ENCODE peak calls at places on chromosomes 4 and X, in five cellular contexts. Z, O, M, S and P are unnamed samples. For H3K27me3 and H3K36me3, the result is how much of the 10 kb centered on the place peaks cover.

GRCh38 chr4:24686866-24687672 is 102.7 kb upstream of the DHX15 start:
- DNase-seq in O (no peak), Z (peak), M (peak), S (peak), P (peak)

GRCh38 chr4:24214796-24215195 is 324.9 kb upstream of the PPARGC1A start:
- DNase-seq in S (no peak), M (no peak), O (no peak), Z (no peak), P (no peak)

GRCh38 chr4:114558446-114559020 is 40.1 kb upstream of the UGT8 start:
- DNase-seq in S (peak), Z (no peak), O (no peak), M (no peak), P (no peak)

GRCh38 chr4:25234390-25235367 is 846 bp downstream of the PI4K2B start:
- DNase-seq in Z (peak), M (peak), O (peak), S (peak), P (peak)

GRCh38 chr4:966266-967112 is 6.9 kb downstream of the DGKQ start:
- DNase-seq in Z (no peak), S (no peak), M (no peak), O (no peak), P (no peak)

GRCh38 chr4:5611656-5612187 is 96.6 kb downstream of the EVC2 start:
- DNase-seq in M (no peak), O (no peak), S (peak), Z (no peak), P (peak)

GRCh38 chr4:26860922-26861433 is 337 bp downstream of the STIM2 start:
- DNase-seq in O (no peak), Z (no peak), M (peak), S (peak), P (peak)

GRCh38 chrX:100408643-100409315 is 1.3 kb downstream of the PCDH19 start:
- DNase-seq in M (no peak), O (no peak), Z (no peak), S (no peak), P (peak)

GRCh38 chr4:104436542-104436941 is 58.2 kb downstream of the CXXC4 start:
- DNase-seq in O (no peak), Z (no peak), S (no peak), M (no peak), P (no peak)

GRCh38 chrX:134025986-134026731 is 40.8 kb upstream of the GPC3 start:
- DNase-seq in S (peak), M (no peak), Z (no peak), O (no peak), P (peak)

GRCh38 chr4:3721627-3722026 is 44.6 kb upstream of the ADRA2C start:
- DNase-seq in M (no peak), Z (no peak), O (no peak), S (no peak), P (no peak)

GRCh38 chr4:3722446-3723231 is 43.5 kb upstream of the ADRA2C start:
- DNase-seq in S (no peak), Z (no peak), M (no peak), O (no peak), P (no peak)

GRCh38 chr4:3719836-3720235 is 46.3 kb upstream of the ADRA2C start:
- DNase-seq in O (no peak), S (no peak), M (no peak), Z (no peak), P (no peak)

GRCh38 chr4:3720461-3720860 is 45.7 kb upstream of the ADRA2C start:
- DNase-seq in S (no peak), O (no peak), Z (no peak), M (no peak), P (no peak)

GRCh38 chr4:3721186-3721585 is 45.0 kb upstream of the ADRA2C start:
- DNase-seq in M (no peak), S (no peak), O (no peak), Z (no peak), P (no peak)
- H3K27me3 ChIP-seq in M (under half), S (under half), O (half or more), Z (under half), P (under half)

GRCh38 chrX:38717871-38718270 is 83.4 kb upstream of the MID1IP1 start:
- DNase-seq in O (no peak), Z (peak), M (no peak), S (peak), P (peak)
- H3K36me3 ChIP-seq in O (under half), Z (under half), M (under half), S (under half), P (under half)

DNA sequence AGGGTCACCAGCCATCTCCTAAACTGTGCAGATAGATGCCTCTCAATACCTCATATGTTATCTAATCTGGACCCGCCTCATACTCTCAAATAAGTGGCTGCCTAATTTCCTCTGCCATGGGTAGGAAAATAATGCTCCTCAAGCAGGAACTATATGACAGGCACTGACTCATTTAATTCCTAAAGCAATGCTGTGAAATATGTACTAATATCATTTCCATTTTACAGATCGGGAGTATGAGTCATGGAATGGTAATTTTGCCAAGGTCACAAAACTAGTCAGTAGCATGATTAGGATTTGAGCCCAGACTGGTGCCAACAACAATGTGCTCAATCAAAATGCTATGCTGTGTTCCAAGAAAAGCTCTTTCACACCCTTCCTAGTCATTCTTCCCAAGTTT is 3.0 kb upstream of the NXT2 start:
- DNase-seq in O (no peak), M (no peak), Z (no peak), S (no peak), P (no peak)
- H3K27me3 ChIP-seq in O (under half), M (under half), Z (under half), S (under half), P (under half)

DNA sequence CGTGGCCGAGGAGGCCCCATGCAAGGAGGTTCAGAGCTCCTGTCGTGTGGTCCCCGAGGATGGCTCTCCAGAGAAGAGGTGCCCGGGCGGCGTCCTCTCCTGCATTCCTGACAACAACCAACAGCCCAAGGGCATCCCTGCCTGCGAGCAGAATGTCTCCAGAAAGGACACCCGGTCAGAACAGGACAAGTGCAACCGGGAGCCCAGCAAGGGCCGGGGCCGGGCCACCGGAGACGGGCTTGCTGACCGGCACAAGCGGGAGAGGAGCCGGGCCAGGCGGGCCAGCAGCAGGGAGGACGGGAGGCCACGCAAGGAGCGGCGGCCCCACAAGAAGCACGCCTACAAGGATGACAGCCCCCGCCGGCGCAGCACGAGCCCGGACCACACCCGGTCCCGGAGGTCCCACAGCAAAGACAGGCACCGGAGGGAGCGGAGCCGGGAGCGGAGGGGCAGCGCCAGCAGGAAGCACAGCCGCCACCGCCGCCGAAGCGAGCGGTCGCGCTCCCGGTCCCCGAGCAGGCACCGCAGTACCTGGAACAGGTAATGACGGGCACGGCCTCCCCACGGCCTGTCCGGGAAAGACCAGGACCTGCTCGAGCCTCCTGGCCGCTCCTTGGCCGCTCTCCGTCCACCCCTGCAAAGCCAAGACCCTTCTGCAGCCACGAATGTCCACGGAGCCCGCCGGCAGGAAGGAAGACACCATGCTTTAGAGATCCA is 9.8 kb downstream of the AKAP17A start:
- DNase-seq in O (no peak), M (no peak), S (no peak), Z (no peak), P (peak)
- H3K36me3 ChIP-seq in O (half or more), M (under half), S (under half), Z (under half), P (under half)

GRCh38 chrX:115393271-115393670 is 103.8 kb downstream of the LUZP4 start:
- DNase-seq in O (no peak), S (no peak), M (no peak), Z (no peak), P (no peak)
- H3K27me3 ChIP-seq in O (under half), S (under half), M (under half), Z (under half), P (under half)